ENCODE peak calls at places on chromosomes 6 and 20, in seven cellular contexts. S is fibroblast of lung; W is prostate gland; G is CD8-positive, alpha-beta memory T cell; V is CD4-positive, alpha-beta T cell; O is HL-60; I is A549. C is an unnamed sample.

GRCh38 chr6:168242111-168242510 is 77.5 kb downstream of the DACT2 start:
- DNase-seq in S (no peak), W (no peak), G (no peak), V (no peak), O (no peak), I (no peak), C (no peak)

GRCh38 chr6:47655719-47656595 is 42.4 kb upstream of the ADGRF4 start:
- DNase-seq in S (peak), W (no peak), G (no peak), V (peak), O (no peak), I (no peak), C (no peak)

GRCh38 chr20:17849111-17849900 is 119.3 kb downstream of the SNX5 start:
- DNase-seq in S (no peak), W (no peak), G (no peak), V (no peak), O (no peak), I (no peak), C (no peak)

GRCh38 chr6:4775591-4776492 is at the start of gene CDYL:
- DNase-seq in S (peak), W (peak), G (peak), V (peak), O (peak), I (peak), C (peak)

GRCh38 chr6:148577687-148578488 is 168.9 kb upstream of the UST start:
- DNase-seq in S (peak), W (peak), G (peak), V (peak), O (no peak), I (peak), C (peak)

GRCh38 chr20:18284805-18285533 is 3.4 kb upstream of the ZNF133 start:
- DNase-seq in S (peak), W (no peak), G (no peak), V (no peak), O (no peak), I (no peak), C (no peak)

GRCh38 chr6:112289039-112289566 is 34.7 kb upstream of the LAMA4 start:
- DNase-seq in S (peak), W (no peak), G (no peak), V (no peak), O (no peak), I (no peak), C (peak)

GRCh38 chr20:15942130-15942529 is 631.1 kb downstream of the KIF16B start:
- DNase-seq in S (no peak), W (no peak), G (no peak), V (no peak), O (no peak), I (no peak), C (no peak)

GRCh38 chr6:56862415-56863175 is 92.3 kb upstream of the BEND6 start:
- DNase-seq in S (peak), W (no peak), G (no peak), V (no peak), O (no peak), I (no peak), C (no peak)

GRCh38 chr20:41234546-41234945 is 83.0 kb downstream of the ZHX3 start:
- DNase-seq in S (no peak), W (no peak), G (no peak), V (no peak), O (no peak), I (no peak), C (peak)

GRCh38 chr6:169755162-169755561 is 3.7 kb downstream of the ERMARD start:
- DNase-seq in S (no peak), W (no peak), G (no peak), V (no peak), O (no peak), I (no peak), C (no peak)

GRCh38 chr6:51842066-51842465 is 245.3 kb downstream of the PKHD1 start:
- DNase-seq in S (no peak), W (no peak), G (no peak), V (no peak), O (no peak), I (no peak), C (no peak)

GRCh38 chr6:51846531-51846930 is 240.9 kb downstream of the PKHD1 start:
- DNase-seq in S (no peak), W (no peak), G (no peak), V (no peak), O (no peak), I (no peak), C (no peak)

GRCh38 chr6:51842487-51843469 is 244.6 kb downstream of the PKHD1 start:
- DNase-seq in S (no peak), W (no peak), G (no peak), V (no peak), O (no peak), I (no peak), C (no peak)

GRCh38 chr6:51843470-51844390 is 243.7 kb downstream of the PKHD1 start:
- DNase-seq in S (no peak), W (no peak), G (no peak), V (no peak), O (no peak), I (no peak), C (no peak)

DNA sequence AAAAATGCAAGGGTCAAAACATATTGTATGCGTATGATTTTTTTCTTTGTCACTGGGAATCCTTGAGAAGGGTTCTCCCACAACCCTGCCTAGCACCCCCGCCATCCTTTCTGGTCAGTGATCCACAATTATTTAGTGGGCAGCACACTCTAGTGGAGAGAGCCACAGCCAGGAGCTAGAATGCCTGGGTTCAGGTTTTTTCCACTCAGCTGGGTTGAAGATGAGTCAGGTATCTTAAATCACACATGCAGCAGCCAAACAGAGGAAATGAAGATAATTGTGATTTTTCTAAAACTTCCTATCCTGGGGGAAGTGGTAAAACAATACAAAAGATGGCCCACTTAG is 243.1 kb downstream of the PKHD1 start:
- DNase-seq in S (no peak), W (no peak), G (no peak), V (no peak), O (no peak), I (no peak), C (no peak)
- H3K27ac ChIP-seq in S (no peak), W (no peak), G (no peak), V (no peak), O (no peak), I (no peak), C (no peak)

GRCh38 chr20:10521068-10521834 is 86.1 kb downstream of the SLX4IP start:
- DNase-seq in S (peak), W (no peak), G (no peak), V (no peak), O (no peak), I (peak), C (no peak)
- H3K27ac ChIP-seq in S (peak), W (no peak), G (no peak), V (no peak), O (peak), I (peak), C (no peak)

DNA sequence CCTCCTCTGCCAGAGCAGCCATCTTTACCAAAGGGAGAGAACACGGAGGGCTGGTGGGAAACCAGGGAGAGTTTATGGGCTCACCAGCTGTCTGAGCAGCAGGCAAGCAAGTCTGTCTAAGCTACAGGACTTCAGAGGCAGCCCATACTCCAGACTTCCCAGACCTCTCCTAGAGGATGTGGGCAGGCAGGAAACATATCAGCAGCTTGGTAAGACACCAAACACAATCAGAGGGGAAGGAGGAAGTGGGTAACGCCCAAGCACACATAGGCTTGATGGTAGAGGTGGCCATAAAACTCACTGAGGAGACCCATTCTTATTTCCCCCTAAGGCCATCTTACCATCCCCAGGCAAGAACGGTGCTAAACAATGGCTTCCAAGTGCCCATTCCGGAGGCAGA is 143.1 kb upstream of the ARID1B start:
- DNase-seq in S (no peak), W (no peak), G (no peak), V (no peak), O (no peak), I (no peak), C (no peak)
- H3K27ac ChIP-seq in S (no peak), W (no peak), G (no peak), V (no peak), O (no peak), I (no peak), C (no peak)

DNA sequence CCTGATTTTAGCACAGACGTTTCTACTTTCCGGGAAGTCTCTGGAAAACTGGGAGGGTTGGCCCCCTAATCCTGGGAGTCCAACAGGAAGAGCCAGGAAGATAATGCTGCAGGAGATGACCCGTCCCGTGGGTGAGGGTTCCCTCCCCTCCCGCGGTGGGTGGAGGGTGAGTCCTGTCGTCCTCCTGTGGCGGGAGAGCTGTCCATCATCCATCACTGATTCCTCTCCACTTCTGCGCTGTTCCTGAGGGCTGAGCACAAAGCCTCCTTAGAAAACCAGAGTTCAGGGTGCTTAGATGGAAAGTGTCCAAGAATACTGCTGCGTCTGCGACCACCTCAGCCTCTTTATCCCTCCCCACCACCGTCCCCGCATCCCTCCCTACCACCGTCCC is 6.1 kb upstream of the CCR6 start:
- DNase-seq in S (no peak), W (no peak), G (no peak), V (no peak), O (no peak), I (no peak), C (no peak)
- H3K27ac ChIP-seq in S (no peak), W (no peak), G (no peak), V (no peak), O (no peak), I (no peak), C (no peak)

DNA sequence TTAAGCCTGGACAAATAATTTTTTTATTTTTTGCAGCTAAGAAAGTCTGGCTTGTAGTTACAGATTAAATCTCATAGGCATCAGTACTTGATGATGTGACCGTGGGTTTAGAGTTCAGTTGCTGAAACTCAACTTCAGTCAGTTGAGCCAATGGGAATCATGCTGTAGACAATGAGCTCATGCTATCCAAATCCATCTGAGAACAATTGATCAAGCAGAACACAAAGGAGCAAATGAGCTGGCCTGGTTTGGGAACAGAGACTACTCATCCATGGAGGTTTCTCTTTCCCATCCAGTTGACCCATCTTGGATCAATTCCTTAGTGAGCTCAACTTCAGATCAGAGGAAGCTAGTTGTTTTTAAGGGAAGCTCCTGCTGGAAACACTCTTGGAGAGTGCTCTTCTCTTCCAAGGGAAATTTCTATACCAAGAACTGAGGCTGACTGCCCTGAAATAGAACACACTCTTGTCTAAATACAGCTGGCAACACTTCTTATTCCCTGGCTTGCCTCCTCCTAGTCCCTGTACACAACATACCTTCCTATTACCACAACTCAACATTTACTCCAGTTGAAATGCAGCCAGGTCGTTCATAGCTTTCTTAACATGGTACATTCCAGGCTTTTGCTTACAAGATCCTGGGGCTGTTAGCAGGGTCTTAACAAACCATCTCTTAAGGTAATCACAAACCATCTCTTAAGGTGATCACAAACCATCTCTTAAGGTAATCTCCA is 203.9 kb upstream of the PRDM1 start:
- DNase-seq in S (peak), W (no peak), G (no peak), V (no peak), O (no peak), I (no peak), C (no peak)
- H3K27ac ChIP-seq in S (no peak), W (no peak), G (no peak), V (no peak), O (no peak), I (no peak), C (no peak)

GRCh38 chr6:17967668-17968067 is 19.8 kb downstream of the KIF13A start:
- DNase-seq in S (no peak), W (no peak), G (no peak), V (no peak), O (no peak), I (no peak), C (no peak)
- H3K27ac ChIP-seq in S (no peak), W (no peak), G (no peak), V (no peak), O (no peak), I (no peak), C (peak)

GRCh38 chr6:37256692-37257319 is 766 bp upstream of the TBC1D22B start:
- DNase-seq in S (peak), W (no peak), G (no peak), V (no peak), O (no peak), I (no peak), C (no peak)

GRCh38 chr6:37254881-37255280 is 2.7 kb upstream of the TBC1D22B start:
- DNase-seq in S (no peak), W (no peak), G (no peak), V (no peak), O (no peak), I (no peak), C (no peak)

GRCh38 chr6:37253608-37254007 is 4.0 kb upstream of the TBC1D22B start:
- DNase-seq in S (no peak), W (no peak), G (no peak), V (no peak), O (no peak), I (no peak), C (no peak)

GRCh38 chr6:37251211-37251610 is 6.4 kb upstream of the TBC1D22B start:
- DNase-seq in S (peak), W (no peak), G (no peak), V (no peak), O (no peak), I (no peak), C (no peak)
- H3K27ac ChIP-seq in S (peak), W (no peak), G (no peak), V (no peak), O (no peak), I (peak), C (no peak)

DNA sequence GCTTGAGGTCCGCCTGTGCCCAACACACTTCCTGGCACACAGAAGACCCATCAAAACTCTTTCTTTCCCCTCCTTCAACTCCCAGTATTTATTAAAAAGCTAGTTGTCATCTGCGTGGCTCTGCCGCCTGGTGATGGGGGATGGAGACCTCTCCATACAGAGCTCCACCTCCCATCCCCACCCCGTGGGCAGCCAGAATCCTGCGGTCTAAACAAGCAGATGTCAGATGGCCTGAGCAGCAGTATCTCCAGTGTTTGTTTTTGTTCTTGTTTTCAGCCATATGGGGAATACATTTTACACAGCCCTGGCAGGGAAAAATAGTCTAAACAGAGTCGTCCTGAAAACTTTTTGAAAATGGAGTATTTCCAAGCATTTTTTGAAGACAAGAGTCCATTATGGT is 91.3 kb downstream of the TCP11 start:
- DNase-seq in S (peak), W (no peak), G (no peak), V (no peak), O (no peak), I (no peak), C (peak)
- H3K27ac ChIP-seq in S (peak), W (peak), G (no peak), V (no peak), O (peak), I (no peak), C (peak)

GRCh38 chr6:19734061-19734460 is 103.1 kb upstream of the ID4 start:
- DNase-seq in S (no peak), W (no peak), G (no peak), V (no peak), O (no peak), I (no peak), C (no peak)

GRCh38 chr6:19736066-19736465 is 101.1 kb upstream of the ID4 start:
- DNase-seq in S (peak), W (no peak), G (no peak), V (no peak), O (no peak), I (no peak), C (no peak)

GRCh38 chr6:19734519-19734918 is 102.7 kb upstream of the ID4 start:
- DNase-seq in S (no peak), W (no peak), G (no peak), V (no peak), O (no peak), I (no peak), C (no peak)

GRCh38 chr6:19731286-19731685 is 105.9 kb upstream of the ID4 start:
- DNase-seq in S (peak), W (no peak), G (no peak), V (no peak), O (no peak), I (peak), C (no peak)
- H3K27ac ChIP-seq in S (no peak), W (no peak), G (no peak), V (no peak), O (no peak), I (peak), C (no peak)

GRCh38 chr6:94099072-94099471 is 679.7 kb upstream of the EPHA7 start:
- DNase-seq in S (no peak), W (no peak), G (no peak), V (no peak), O (no peak), I (no peak), C (no peak)
- H3K27ac ChIP-seq in S (no peak), W (no peak), G (no peak), V (no peak), O (no peak), I (no peak), C (no peak)

C was measured in left ventricle myocardium inferior.